ENCODE peak calls at places on chromosomes 3 and 15, in nine cellular contexts. One of them, this sample, is unnamed.

GRCh38 chr15:58538225-58538731 is 106.5 kb downstream of the LIPC start:
- DNase-seq in ureter: no peak
- DNase-seq in dorsolateral prefrontal cortex: no peak
- DNase-seq in nephron progenitor cell: no peak
- DNase-seq in BJ: no peak
- DNase-seq in HTR-8/SVneo: no peak
- DNase-seq in MCF 10A: no peak
- DNase-seq in right lobe of liver: no peak
- DNase-seq in heart left ventricle: no peak
- DNase-seq in this sample: no peak

GRCh38 chr3:98029083-98029482 is 6.0 kb downstream of the GABRR3 start:
- DNase-seq in ureter: no peak
- DNase-seq in dorsolateral prefrontal cortex: no peak
- DNase-seq in nephron progenitor cell: no peak
- DNase-seq in BJ: no peak
- DNase-seq in HTR-8/SVneo: no peak
- DNase-seq in MCF 10A: no peak
- DNase-seq in right lobe of liver: no peak
- DNase-seq in heart left ventricle: no peak
- DNase-seq in this sample: no peak

GRCh38 chr15:55494927-55495326 is 13.1 kb downstream of the DNAAF4 start:
- DNase-seq in ureter: no peak
- DNase-seq in dorsolateral prefrontal cortex: no peak
- DNase-seq in nephron progenitor cell: no peak
- DNase-seq in BJ: no peak
- DNase-seq in HTR-8/SVneo: no peak
- DNase-seq in MCF 10A: no peak
- DNase-seq in right lobe of liver: no peak
- DNase-seq in heart left ventricle: no peak
- DNase-seq in this sample: no peak

GRCh38 chr15:80846416-80846815 is 67.2 kb downstream of the CEMIP start:
- DNase-seq in ureter: no peak
- DNase-seq in dorsolateral prefrontal cortex: no peak
- DNase-seq in nephron progenitor cell: no peak
- DNase-seq in BJ: no peak
- DNase-seq in HTR-8/SVneo: no peak
- DNase-seq in MCF 10A: no peak
- DNase-seq in right lobe of liver: no peak
- DNase-seq in heart left ventricle: no peak
- DNase-seq in this sample: no peak

GRCh38 chr15:67089218-67090193 is 24.1 kb downstream of the SMAD3 start:
- DNase-seq in ureter: no peak
- DNase-seq in dorsolateral prefrontal cortex: no peak
- DNase-seq in nephron progenitor cell: no peak
- DNase-seq in BJ: no peak
- DNase-seq in HTR-8/SVneo: peak
- DNase-seq in MCF 10A: peak
- DNase-seq in right lobe of liver: no peak
- DNase-seq in heart left ventricle: no peak
- DNase-seq in this sample: no peak

GRCh38 chr3:190175490-190175889 is 54.8 kb upstream of the P3H2 start:
- DNase-seq in ureter: no peak
- DNase-seq in dorsolateral prefrontal cortex: no peak
- DNase-seq in nephron progenitor cell: no peak
- DNase-seq in BJ: no peak
- DNase-seq in HTR-8/SVneo: no peak
- DNase-seq in MCF 10A: peak
- DNase-seq in right lobe of liver: no peak
- DNase-seq in heart left ventricle: no peak
- DNase-seq in this sample: no peak

GRCh38 chr3:106839576-106840280 is 537.5 kb upstream of the CCDC54 start:
- DNase-seq in ureter: no peak
- DNase-seq in dorsolateral prefrontal cortex: no peak
- DNase-seq in nephron progenitor cell: no peak
- DNase-seq in BJ: no peak
- DNase-seq in HTR-8/SVneo: no peak
- DNase-seq in MCF 10A: no peak
- DNase-seq in right lobe of liver: no peak
- DNase-seq in heart left ventricle: no peak
- DNase-seq in this sample: no peak

GRCh38 chr3:155196131-155197075 is 97.1 kb downstream of the STRIT1 start:
- DNase-seq in ureter: no peak
- DNase-seq in dorsolateral prefrontal cortex: no peak
- DNase-seq in nephron progenitor cell: no peak
- DNase-seq in BJ: no peak
- DNase-seq in HTR-8/SVneo: no peak
- DNase-seq in MCF 10A: no peak
- DNase-seq in right lobe of liver: no peak
- DNase-seq in heart left ventricle: no peak
- DNase-seq in this sample: no peak

GRCh38 chr3:63625161-63625560 is 27.3 kb upstream of the SNTN start:
- DNase-seq in ureter: no peak
- DNase-seq in dorsolateral prefrontal cortex: no peak
- DNase-seq in nephron progenitor cell: no peak
- DNase-seq in BJ: peak
- DNase-seq in HTR-8/SVneo: no peak
- DNase-seq in MCF 10A: peak
- DNase-seq in right lobe of liver: no peak
- DNase-seq in heart left ventricle: no peak
- DNase-seq in this sample: peak

GRCh38 chr15:73939138-73939537 is 12.9 kb downstream of the LOXL1 start:
- DNase-seq in ureter: no peak
- DNase-seq in dorsolateral prefrontal cortex: no peak
- DNase-seq in nephron progenitor cell: no peak
- DNase-seq in BJ: no peak
- DNase-seq in HTR-8/SVneo: no peak
- DNase-seq in MCF 10A: no peak
- DNase-seq in right lobe of liver: peak
- DNase-seq in heart left ventricle: no peak
- DNase-seq in this sample: no peak

GRCh38 chr15:91807122-91807521 is 46.4 kb upstream of the SLCO3A1 start:
- DNase-seq in ureter: no peak
- DNase-seq in dorsolateral prefrontal cortex: no peak
- DNase-seq in nephron progenitor cell: no peak
- DNase-seq in BJ: no peak
- DNase-seq in HTR-8/SVneo: no peak
- DNase-seq in MCF 10A: no peak
- DNase-seq in right lobe of liver: no peak
- DNase-seq in heart left ventricle: no peak
- DNase-seq in this sample: no peak

GRCh38 chr3:157767602-157768001 is 264.4 kb upstream of the VEPH1 start:
- DNase-seq in ureter: no peak
- DNase-seq in dorsolateral prefrontal cortex: no peak
- DNase-seq in nephron progenitor cell: no peak
- DNase-seq in BJ: no peak
- DNase-seq in HTR-8/SVneo: no peak
- DNase-seq in MCF 10A: peak
- DNase-seq in right lobe of liver: no peak
- DNase-seq in heart left ventricle: no peak
- DNase-seq in this sample: no peak

GRCh38 chr3:184748219-184749135 is 36.6 kb upstream of the MAGEF1 start:
- DNase-seq in ureter: no peak
- DNase-seq in dorsolateral prefrontal cortex: no peak
- DNase-seq in nephron progenitor cell: no peak
- DNase-seq in BJ: no peak
- DNase-seq in HTR-8/SVneo: no peak
- DNase-seq in MCF 10A: peak
- DNase-seq in right lobe of liver: no peak
- DNase-seq in heart left ventricle: no peak
- DNase-seq in this sample: no peak

GRCh38 chr3:62051506-62051905 is 321.8 kb downstream of the FEZF2 start:
- DNase-seq in ureter: no peak
- DNase-seq in dorsolateral prefrontal cortex: no peak
- DNase-seq in nephron progenitor cell: no peak
- DNase-seq in BJ: no peak
- DNase-seq in HTR-8/SVneo: no peak
- DNase-seq in MCF 10A: peak
- DNase-seq in right lobe of liver: no peak
- DNase-seq in heart left ventricle: no peak
- DNase-seq in this sample: no peak

GRCh38 chr3:9500108-9501050 is 53.2 kb downstream of the LHFPL4 start:
- DNase-seq in ureter: no peak
- DNase-seq in dorsolateral prefrontal cortex: no peak
- DNase-seq in nephron progenitor cell: peak
- DNase-seq in BJ: peak
- DNase-seq in HTR-8/SVneo: peak
- DNase-seq in MCF 10A: peak
- DNase-seq in right lobe of liver: no peak
- DNase-seq in heart left ventricle: peak
- DNase-seq in this sample: peak

GRCh38 chr3:161851941-161852566 is 355.4 kb downstream of the OTOL1 start:
- DNase-seq in ureter: peak
- DNase-seq in dorsolateral prefrontal cortex: peak
- DNase-seq in nephron progenitor cell: peak
- DNase-seq in BJ: no peak
- DNase-seq in HTR-8/SVneo: peak
- DNase-seq in MCF 10A: peak
- DNase-seq in right lobe of liver: peak
- DNase-seq in heart left ventricle: no peak
- DNase-seq in this sample: no peak

GRCh38 chr3:179967622-179968021 is 69.1 kb downstream of the PEX5L start:
- DNase-seq in ureter: no peak
- DNase-seq in dorsolateral prefrontal cortex: no peak
- DNase-seq in nephron progenitor cell: no peak
- DNase-seq in BJ: no peak
- DNase-seq in HTR-8/SVneo: no peak
- DNase-seq in MCF 10A: peak
- DNase-seq in right lobe of liver: no peak
- DNase-seq in heart left ventricle: no peak
- DNase-seq in this sample: peak

GRCh38 chr3:100709840-100710235 is 544 bp downstream of the TFG start:
- DNase-seq in ureter: peak
- DNase-seq in dorsolateral prefrontal cortex: peak
- DNase-seq in nephron progenitor cell: peak
- DNase-seq in BJ: no peak
- DNase-seq in HTR-8/SVneo: peak
- DNase-seq in MCF 10A: peak
- DNase-seq in right lobe of liver: peak
- DNase-seq in heart left ventricle: peak
- DNase-seq in this sample: no peak

GRCh38 chr15:91151781-91152563 is 51.9 kb downstream of the SV2B start:
- DNase-seq in ureter: no peak
- DNase-seq in dorsolateral prefrontal cortex: no peak
- DNase-seq in nephron progenitor cell: no peak
- DNase-seq in BJ: no peak
- DNase-seq in HTR-8/SVneo: no peak
- DNase-seq in MCF 10A: no peak
- DNase-seq in right lobe of liver: no peak
- DNase-seq in heart left ventricle: no peak
- DNase-seq in this sample: no peak

GRCh38 chr3:183699238-183699947 is 1.8 kb downstream of the YEATS2 start:
- DNase-seq in ureter: no peak
- DNase-seq in dorsolateral prefrontal cortex: no peak
- DNase-seq in nephron progenitor cell: no peak
- DNase-seq in BJ: no peak
- DNase-seq in HTR-8/SVneo: no peak
- DNase-seq in MCF 10A: peak
- DNase-seq in right lobe of liver: no peak
- DNase-seq in heart left ventricle: no peak
- DNase-seq in this sample: no peak

GRCh38 chr15:77409259-77410156 is 10.4 kb downstream of the PEAK1 start:
- DNase-seq in ureter: no peak
- DNase-seq in dorsolateral prefrontal cortex: no peak
- DNase-seq in nephron progenitor cell: no peak
- DNase-seq in BJ: no peak
- DNase-seq in HTR-8/SVneo: no peak
- DNase-seq in MCF 10A: no peak
- DNase-seq in right lobe of liver: no peak
- DNase-seq in heart left ventricle: no peak
- DNase-seq in this sample: no peak

GRCh38 chr15:94259121-94259776 is 27.9 kb downstream of the MCTP2 start:
- DNase-seq in ureter: no peak
- DNase-seq in dorsolateral prefrontal cortex: no peak
- DNase-seq in nephron progenitor cell: no peak
- DNase-seq in BJ: no peak
- DNase-seq in HTR-8/SVneo: no peak
- DNase-seq in MCF 10A: peak
- DNase-seq in right lobe of liver: no peak
- DNase-seq in heart left ventricle: no peak
- DNase-seq in this sample: no peak

GRCh38 chr15:76330281-76330680 is 6.3 kb upstream of the ISL2 start:
- DNase-seq in ureter: peak
- DNase-seq in dorsolateral prefrontal cortex: no peak
- DNase-seq in nephron progenitor cell: peak
- DNase-seq in BJ: no peak
- DNase-seq in HTR-8/SVneo: no peak
- DNase-seq in MCF 10A: peak
- DNase-seq in right lobe of liver: no peak
- DNase-seq in heart left ventricle: no peak
- DNase-seq in this sample: no peak

GRCh38 chr3:160225181-160226025 is at the start of gene C3orf80:
- DNase-seq in ureter: peak
- DNase-seq in dorsolateral prefrontal cortex: peak
- DNase-seq in nephron progenitor cell: peak
- DNase-seq in BJ: no peak
- DNase-seq in HTR-8/SVneo: peak
- DNase-seq in MCF 10A: peak
- DNase-seq in right lobe of liver: peak
- DNase-seq in heart left ventricle: peak
- DNase-seq in this sample: no peak

GRCh38 chr15:47718474-47719440 is 1.5 kb downstream of the SEMA6D start:
- DNase-seq in ureter: no peak
- DNase-seq in dorsolateral prefrontal cortex: peak
- DNase-seq in nephron progenitor cell: peak
- DNase-seq in BJ: no peak
- DNase-seq in HTR-8/SVneo: peak
- DNase-seq in MCF 10A: no peak
- DNase-seq in right lobe of liver: no peak
- DNase-seq in heart left ventricle: peak
- DNase-seq in this sample: peak

GRCh38 chr15:89836255-89837133 is 21.8 kb upstream of the ANPEP start:
- DNase-seq in ureter: no peak
- DNase-seq in dorsolateral prefrontal cortex: no peak
- DNase-seq in nephron progenitor cell: no peak
- DNase-seq in BJ: peak
- DNase-seq in HTR-8/SVneo: peak
- DNase-seq in MCF 10A: peak
- DNase-seq in right lobe of liver: no peak
- DNase-seq in heart left ventricle: no peak
- DNase-seq in this sample: peak

GRCh38 chr3:16236030-16236639 is 28.6 kb downstream of the DPH3 start:
- DNase-seq in ureter: no peak
- DNase-seq in dorsolateral prefrontal cortex: no peak
- DNase-seq in nephron progenitor cell: no peak
- DNase-seq in BJ: no peak
- DNase-seq in HTR-8/SVneo: no peak
- DNase-seq in MCF 10A: no peak
- DNase-seq in right lobe of liver: no peak
- DNase-seq in heart left ventricle: no peak
- DNase-seq in this sample: no peak

GRCh38 chr3:195847061-195847950 is 35.6 kb upstream of the MUC4 start:
- DNase-seq in ureter: no peak
- DNase-seq in dorsolateral prefrontal cortex: no peak
- DNase-seq in nephron progenitor cell: no peak
- DNase-seq in BJ: no peak
- DNase-seq in HTR-8/SVneo: peak
- DNase-seq in MCF 10A: peak
- DNase-seq in right lobe of liver: peak
- DNase-seq in heart left ventricle: no peak
- DNase-seq in this sample: no peak

GRCh38 chr3:33074217-33075067 is 22.5 kb downstream of the GLB1 start:
- DNase-seq in ureter: no peak
- DNase-seq in dorsolateral prefrontal cortex: peak
- DNase-seq in nephron progenitor cell: peak
- DNase-seq in BJ: no peak
- DNase-seq in HTR-8/SVneo: peak
- DNase-seq in MCF 10A: peak
- DNase-seq in right lobe of liver: no peak
- DNase-seq in heart left ventricle: peak
- DNase-seq in this sample: no peak

GRCh38 chr3:177337548-177338331 is 140.5 kb upstream of the TBL1XR1 start:
- DNase-seq in ureter: no peak
- DNase-seq in dorsolateral prefrontal cortex: no peak
- DNase-seq in nephron progenitor cell: no peak
- DNase-seq in BJ: no peak
- DNase-seq in HTR-8/SVneo: no peak
- DNase-seq in MCF 10A: peak
- DNase-seq in right lobe of liver: no peak
- DNase-seq in heart left ventricle: no peak
- DNase-seq in this sample: peak

GRCh38 chr3:184467171-184467570 is 87.3 kb downstream of the CHRD start:
- DNase-seq in ureter: no peak
- DNase-seq in dorsolateral prefrontal cortex: no peak
- DNase-seq in nephron progenitor cell: no peak
- DNase-seq in BJ: no peak
- DNase-seq in HTR-8/SVneo: no peak
- DNase-seq in MCF 10A: no peak
- DNase-seq in right lobe of liver: no peak
- DNase-seq in heart left ventricle: no peak
- DNase-seq in this sample: no peak

This sample was measured in skeletal muscle cell.